ENCODE peak calls at places on chromosomes 12 and 14, in six cellular contexts. I is body of pancreas, N is IMR-90, Q is heart left ventricle, Z is Peyer's patch, B is prostate gland. D is an unnamed sample.

GRCh38 chr12:119528241-119528640 is 65.3 kb upstream of the TMEM233 start:
- DNase-seq in I (no peak), N (no peak), Q (no peak), Z (no peak), B (no peak), D (no peak)

GRCh38 chr14:80455031-80455430 is 243.7 kb upstream of the DIO2 start:
- DNase-seq in I (no peak), N (no peak), Q (no peak), Z (no peak), B (no peak), D (no peak)

GRCh38 chr14:79256311-79256879 is 954.9 kb downstream of the DIO2 start:
- DNase-seq in I (peak; percentile 6), N (no peak), Q (no peak), Z (no peak), B (no peak), D (no peak)

GRCh38 chr12:40616383-40616900 is 75.8 kb upstream of the CNTN1 start:
- DNase-seq in I (no peak), N (no peak), Q (no peak), Z (no peak), B (no peak), D (no peak)

GRCh38 chr12:50922820-50923219 is 29.5 kb upstream of the HIGD1C start:
- DNase-seq in I (no peak), N (peak; percentile 13), Q (no peak), Z (no peak), B (no peak), D (no peak)

GRCh38 chr12:53191096-53191884 is 10.6 kb upstream of the CSAD start:
- DNase-seq in I (no peak), N (no peak), Q (no peak), Z (no peak), B (no peak), D (no peak)

GRCh38 chr12:78473561-78473960 is 391.0 kb upstream of the SYT1 start:
- DNase-seq in I (no peak), N (no peak), Q (no peak), Z (no peak), B (no peak), D (no peak)

GRCh38 chr12:93139028-93139665 is 210.1 kb upstream of the EEA1 start:
- DNase-seq in I (no peak), N (no peak), Q (no peak), Z (no peak), B (no peak), D (no peak)

GRCh38 chr12:88946377-88946997 is 366.2 kb upstream of the KITLG start:
- DNase-seq in I (no peak), N (peak; percentile 78), Q (no peak), Z (no peak), B (no peak), D (no peak)

GRCh38 chr12:85823436-85824179 is 12.6 kb downstream of the RASSF9 start:
- DNase-seq in I (no peak), N (peak; percentile 42), Q (no peak), Z (no peak), B (no peak), D (no peak)

GRCh38 chr12:3751151-3752095 is 1.5 kb downstream of the CRACR2A start:
- DNase-seq in I (no peak), N (no peak), Q (no peak), Z (no peak), B (no peak), D (no peak)

GRCh38 chr12:96400631-96401060 is 407 bp upstream of the CDK17 start:
- DNase-seq in I (no peak), N (peak; percentile 39), Q (no peak), Z (no peak), B (no peak), D (no peak)

GRCh38 chr12:75738486-75738885 is 227.1 kb upstream of the KRR1 start:
- DNase-seq in I (no peak), N (peak; percentile 42), Q (no peak), Z (no peak), B (no peak), D (no peak)

GRCh38 chr14:43407721-43408120 is 1099.4 kb downstream of the FSCB start:
- DNase-seq in I (no peak), N (no peak), Q (no peak), Z (no peak), B (no peak), D (no peak)

GRCh38 chr12:108798551-108799221 is 58.7 kb downstream of the SSH1 start:
- DNase-seq in I (no peak), N (peak; percentile 86), Q (no peak), Z (no peak), B (no peak), D (no peak)

GRCh38 chr12:9646794-9647622 is 22.5 kb upstream of the CLEC2D start:
- DNase-seq in I (no peak), N (peak; percentile 56), Q (no peak), Z (no peak), B (no peak), D (peak; percentile 19)

GRCh38 chr12:119198440-119198839 is 19.7 kb downstream of the HSPB8 start:
- DNase-seq in I (no peak), N (peak; percentile 12), Q (no peak), Z (no peak), B (no peak), D (no peak)

GRCh38 chr14:65910108-65910507 is 497.6 kb downstream of the FUT8 start:
- DNase-seq in I (no peak), N (peak; percentile 28), Q (no peak), Z (no peak), B (no peak), D (no peak)

GRCh38 chr12:51868821-51869489 is 18.9 kb upstream of the ANKRD33 start:
- DNase-seq in I (no peak), N (no peak), Q (peak; percentile 58), Z (no peak), B (no peak), D (no peak)

GRCh38 chr12:45260854-45261253 is 45.0 kb downstream of the ANO6 start:
- DNase-seq in I (no peak), N (no peak), Q (no peak), Z (no peak), B (no peak), D (no peak)

DNA sequence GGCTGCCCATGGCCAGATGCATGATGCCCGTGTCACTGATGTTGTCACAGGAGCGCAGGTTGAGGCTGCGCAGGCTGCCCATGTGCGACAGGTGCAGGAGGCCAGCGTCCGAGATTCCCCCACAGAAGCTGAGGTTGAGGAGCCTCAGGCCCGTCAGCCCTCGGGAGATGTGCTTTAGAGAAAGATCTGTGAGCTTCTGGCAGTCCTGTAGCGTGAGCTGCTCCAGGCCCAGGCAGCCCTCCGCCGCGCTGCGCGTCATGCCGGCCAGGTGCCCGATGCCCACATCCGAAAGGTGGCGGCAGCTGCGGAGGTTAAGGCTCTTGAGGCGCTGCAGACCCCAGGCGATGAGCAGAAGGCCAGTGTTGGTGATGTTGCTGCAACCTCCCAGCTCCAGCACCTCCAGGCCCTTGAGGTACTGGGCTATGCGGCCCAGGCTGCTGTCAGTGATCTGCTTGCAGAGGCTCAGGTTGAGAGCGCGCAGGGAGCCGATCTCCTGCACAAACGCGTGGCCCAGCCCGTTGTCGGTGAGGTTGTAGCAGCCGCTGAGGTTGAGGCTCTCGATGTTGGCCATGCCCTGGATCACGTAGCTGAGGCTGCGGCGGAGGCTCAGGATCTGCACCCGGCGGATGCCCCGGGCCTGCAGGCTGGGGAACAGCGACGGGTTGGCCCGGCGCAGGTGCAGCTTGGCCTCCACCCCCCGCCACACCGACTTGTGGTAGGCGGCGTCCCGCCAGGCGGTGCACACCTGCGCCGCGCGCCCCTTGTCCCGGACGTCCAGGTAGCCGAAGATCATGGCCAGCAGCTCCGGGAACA is 943 bp downstream of the FBXL14 start:
- DNase-seq in I (peak; percentile 81), N (no peak), Q (peak; percentile 78), Z (peak; percentile 84), B (peak; percentile 48), D (peak; percentile 59)
- H3K27me3 ChIP-seq in I (no peaks in the 10 kb centered on the region), N (no peaks in the 10 kb centered on the region), Q (no peaks in the 10 kb centered on the region), Z (no peaks in the 10 kb centered on the region), B (no peaks in the 10 kb centered on the region), D (no peaks in the 10 kb centered on the region)

GRCh38 chr14:99422220-99423010 is 58.2 kb downstream of the SETD3 start:
- DNase-seq in I (no peak), N (no peak), Q (no peak), Z (no peak), B (no peak), D (no peak)

GRCh38 chr14:99420711-99421110 is 59.9 kb downstream of the SETD3 start:
- DNase-seq in I (peak; percentile 20), N (no peak), Q (no peak), Z (no peak), B (no peak), D (no peak)

GRCh38 chr14:99424306-99424877 is 56.3 kb downstream of the SETD3 start:
- DNase-seq in I (no peak), N (no peak), Q (no peak), Z (no peak), B (no peak), D (no peak)

GRCh38 chr14:99425272-99425681 is 55.4 kb downstream of the SETD3 start:
- DNase-seq in I (peak; percentile 89), N (no peak), Q (no peak), Z (no peak), B (no peak), D (no peak)

GRCh38 chr14:99423434-99423833 is 57.2 kb downstream of the SETD3 start:
- DNase-seq in I (no peak), N (no peak), Q (no peak), Z (no peak), B (no peak), D (no peak)
- TF ChIP-seq POLR2A in I (no peak), N (no peak), Q (no peak), Z (no peak), B (no peak), D (no peak)

DNA sequence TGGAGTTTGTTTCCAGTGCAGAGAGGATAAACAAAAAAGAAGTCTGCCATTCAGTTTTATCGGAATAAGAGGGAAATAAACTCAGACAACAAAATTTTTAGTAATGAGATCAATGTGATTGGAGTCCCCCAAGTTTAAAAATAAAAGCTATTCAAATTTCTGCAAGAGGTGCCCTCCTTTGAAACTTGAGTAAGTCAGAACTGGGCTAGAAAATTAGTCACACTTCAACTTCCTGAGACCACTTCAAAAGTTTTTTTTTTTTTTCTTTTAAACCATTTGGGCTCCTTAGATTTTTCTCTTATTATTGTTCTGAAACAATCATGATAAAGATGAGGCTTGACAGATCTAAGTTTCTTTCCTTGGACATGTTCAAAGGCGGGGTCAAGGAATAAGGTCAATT is 3.2 kb downstream of the DACT1 start:
- DNase-seq in I (no peak), N (no peak), Q (no peak), Z (no peak), B (no peak), D (no peak)
- H3K4me3 ChIP-seq in I (no peak overlapping the region), N (no peak overlapping the region), Q (no peak overlapping the region), Z (no peak overlapping the region), B (no peak overlapping the region), D (no peak overlapping the region)

DNA sequence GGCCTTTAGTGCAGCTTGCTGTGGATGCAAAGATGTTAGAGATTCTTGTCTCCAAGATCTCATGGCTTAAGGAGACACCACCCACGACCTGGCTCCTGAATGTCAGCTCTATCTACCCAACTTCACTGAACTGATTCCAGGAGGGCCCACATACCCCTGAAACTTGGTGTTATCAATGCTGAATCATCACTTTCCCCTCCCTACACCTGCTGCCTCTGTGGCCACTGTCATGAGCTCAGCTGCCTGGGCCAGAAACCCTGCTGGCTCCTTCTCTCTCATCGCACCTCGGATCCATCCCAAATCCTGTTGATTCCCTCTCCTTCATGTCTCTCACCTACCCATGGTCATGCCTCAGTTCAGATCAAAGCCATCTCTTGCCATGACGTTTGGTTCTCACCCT is 15.1 kb upstream of the LHX5 start:
- DNase-seq in I (no peak), N (no peak), Q (no peak), Z (no peak), B (no peak), D (no peak)
- H3K27me3 ChIP-seq in I (no peaks in the 10 kb centered on the region), N (no peaks in the 10 kb centered on the region), Q (peaks cover 63% of the 10 kb centered on the region), Z (no peaks in the 10 kb centered on the region), B (no peaks in the 10 kb centered on the region), D (no peaks in the 10 kb centered on the region)